ENCODE peak calls at places on chromosomes 5 and 9, in five cellular contexts. One of them, this sample, is unnamed. For H3K4me1, the result is how much of the 10 kb centered on the place peaks cover.

GRCh38 chr9:135608294-135608998 is 30.9 kb downstream of the GLT6D1 start:
- DNase-seq in mammary epithelial cell: no peak
- DNase-seq in MM.1S: no peak
- DNase-seq in PC-9: no peak
- DNase-seq in lower lobe of right lung: no peak
- DNase-seq in this sample: no peak

GRCh38 chr5:53105611-53106300 is 3.8 kb downstream of the MOCS2 start:
- DNase-seq in mammary epithelial cell: no peak
- DNase-seq in MM.1S: no peak
- DNase-seq in PC-9: no peak
- DNase-seq in lower lobe of right lung: no peak
- DNase-seq in this sample: no peak

GRCh38 chr9:88258587-88258986 is 120.3 kb upstream of the SPATA31C2 start:
- DNase-seq in mammary epithelial cell: no peak
- DNase-seq in MM.1S: no peak
- DNase-seq in PC-9: no peak
- DNase-seq in lower lobe of right lung: peak
- DNase-seq in this sample: no peak

GRCh38 chr5:116441223-116441622 is 133.4 kb downstream of the SEMA6A start:
- DNase-seq in mammary epithelial cell: no peak
- DNase-seq in MM.1S: peak
- DNase-seq in PC-9: no peak
- DNase-seq in lower lobe of right lung: no peak
- DNase-seq in this sample: no peak

GRCh38 chr5:114055810-114056476 is 305.9 kb upstream of the KCNN2 start:
- DNase-seq in mammary epithelial cell: no peak
- DNase-seq in MM.1S: no peak
- DNase-seq in PC-9: no peak
- DNase-seq in lower lobe of right lung: peak
- DNase-seq in this sample: no peak

GRCh38 chr9:113592806-113593575 is 129.5 kb downstream of the RGS3 start:
- DNase-seq in mammary epithelial cell: no peak
- DNase-seq in MM.1S: no peak
- DNase-seq in PC-9: no peak
- DNase-seq in lower lobe of right lung: no peak
- DNase-seq in this sample: no peak

GRCh38 chr5:30764704-30765103 is 428.8 kb upstream of the CDH6 start:
- DNase-seq in mammary epithelial cell: no peak
- DNase-seq in MM.1S: no peak
- DNase-seq in PC-9: no peak
- DNase-seq in lower lobe of right lung: no peak
- DNase-seq in this sample: no peak

GRCh38 chr9:124503713-124504529 is 3.3 kb downstream of the NR5A1 start:
- DNase-seq in mammary epithelial cell: peak
- DNase-seq in MM.1S: no peak
- DNase-seq in PC-9: no peak
- DNase-seq in lower lobe of right lung: peak
- DNase-seq in this sample: no peak

GRCh38 chr9:34479316-34479865 is 20.8 kb downstream of the DNAI1 start:
- DNase-seq in mammary epithelial cell: no peak
- DNase-seq in MM.1S: no peak
- DNase-seq in PC-9: no peak
- DNase-seq in lower lobe of right lung: no peak
- DNase-seq in this sample: no peak

GRCh38 chr5:65987982-65988381 is 61.6 kb downstream of the ERBIN start:
- DNase-seq in mammary epithelial cell: no peak
- DNase-seq in MM.1S: no peak
- DNase-seq in PC-9: no peak
- DNase-seq in lower lobe of right lung: no peak
- DNase-seq in this sample: no peak

GRCh38 chr9:124399323-124399962 is 15.8 kb downstream of the PSMB7 start:
- DNase-seq in mammary epithelial cell: peak
- DNase-seq in MM.1S: no peak
- DNase-seq in PC-9: no peak
- DNase-seq in lower lobe of right lung: no peak
- DNase-seq in this sample: no peak

GRCh38 chr5:151775025-151775606 is 3.4 kb downstream of the G3BP1 start:
- DNase-seq in mammary epithelial cell: no peak
- DNase-seq in MM.1S: no peak
- DNase-seq in PC-9: no peak
- DNase-seq in lower lobe of right lung: no peak
- DNase-seq in this sample: no peak

GRCh38 chr9:105438136-105438839 is 9.5 kb upstream of the FSD1L start:
- DNase-seq in mammary epithelial cell: no peak
- DNase-seq in MM.1S: no peak
- DNase-seq in PC-9: no peak
- DNase-seq in lower lobe of right lung: no peak
- DNase-seq in this sample: no peak

GRCh38 chr5:38453506-38453905 is 102.9 kb downstream of the LIFR start:
- DNase-seq in mammary epithelial cell: no peak
- DNase-seq in MM.1S: peak
- DNase-seq in PC-9: no peak
- DNase-seq in lower lobe of right lung: no peak
- DNase-seq in this sample: peak

GRCh38 chr9:14415947-14416346 is 102.0 kb upstream of the NFIB start:
- DNase-seq in mammary epithelial cell: peak
- DNase-seq in MM.1S: no peak
- DNase-seq in PC-9: no peak
- DNase-seq in lower lobe of right lung: no peak
- DNase-seq in this sample: no peak

GRCh38 chr5:92904021-92904420 is 677.0 kb downstream of the NR2F1-AS1 start:
- DNase-seq in mammary epithelial cell: no peak
- DNase-seq in MM.1S: no peak
- DNase-seq in PC-9: no peak
- DNase-seq in lower lobe of right lung: no peak
- DNase-seq in this sample: no peak

GRCh38 chr5:176553260-176554085 is 4.3 kb downstream of the CDHR2 start:
- DNase-seq in mammary epithelial cell: peak
- DNase-seq in MM.1S: no peak
- DNase-seq in PC-9: peak
- DNase-seq in lower lobe of right lung: no peak
- DNase-seq in this sample: no peak

GRCh38 chr5:97471951-97472350 is 288.9 kb upstream of the RIOK2 start:
- DNase-seq in mammary epithelial cell: no peak
- DNase-seq in MM.1S: no peak
- DNase-seq in PC-9: no peak
- DNase-seq in lower lobe of right lung: no peak
- DNase-seq in this sample: no peak

GRCh38 chr9:113568481-113569321 is 105.2 kb downstream of the RGS3 start:
- DNase-seq in mammary epithelial cell: no peak
- DNase-seq in MM.1S: no peak
- DNase-seq in PC-9: no peak
- DNase-seq in lower lobe of right lung: no peak
- DNase-seq in this sample: no peak

GRCh38 chr5:116815081-116815480 is 240.5 kb upstream of the SEMA6A start:
- DNase-seq in mammary epithelial cell: no peak
- DNase-seq in MM.1S: no peak
- DNase-seq in PC-9: no peak
- DNase-seq in lower lobe of right lung: no peak
- DNase-seq in this sample: no peak

GRCh38 chr5:155587458-155587857 is 573.9 kb downstream of the KIF4B start:
- DNase-seq in mammary epithelial cell: peak
- DNase-seq in MM.1S: peak
- DNase-seq in PC-9: no peak
- DNase-seq in lower lobe of right lung: no peak
- DNase-seq in this sample: no peak

GRCh38 chr9:21506910-21507795 is 25.0 kb upstream of the IFNE start:
- DNase-seq in mammary epithelial cell: peak
- DNase-seq in MM.1S: no peak
- DNase-seq in PC-9: peak
- DNase-seq in lower lobe of right lung: no peak
- DNase-seq in this sample: no peak

GRCh38 chr5:115456056-115456455 is 88.5 kb downstream of the FEM1C start:
- DNase-seq in mammary epithelial cell: no peak
- DNase-seq in MM.1S: no peak
- DNase-seq in PC-9: no peak
- DNase-seq in lower lobe of right lung: no peak
- DNase-seq in this sample: no peak

GRCh38 chr5:96023518-96023917 is 61.9 kb upstream of the ELL2 start:
- DNase-seq in mammary epithelial cell: no peak
- DNase-seq in MM.1S: no peak
- DNase-seq in PC-9: no peak
- DNase-seq in lower lobe of right lung: no peak
- DNase-seq in this sample: no peak

GRCh38 chr5:146878471-146879172 is at the start of gene PPP2R2B:
- DNase-seq in mammary epithelial cell: peak
- DNase-seq in MM.1S: peak
- DNase-seq in PC-9: no peak
- DNase-seq in lower lobe of right lung: peak
- DNase-seq in this sample: no peak

GRCh38 chr9:135887021-135887507 is 20.3 kb downstream of the CAMSAP1 start:
- DNase-seq in mammary epithelial cell: peak
- DNase-seq in MM.1S: no peak
- DNase-seq in PC-9: no peak
- DNase-seq in lower lobe of right lung: peak
- DNase-seq in this sample: no peak

GRCh38 chr5:31197183-31197582 is 3.7 kb downstream of the CDH6 start:
- DNase-seq in mammary epithelial cell: no peak
- DNase-seq in MM.1S: no peak
- DNase-seq in PC-9: no peak
- DNase-seq in lower lobe of right lung: no peak
- DNase-seq in this sample: no peak

GRCh38 chr5:44809215-44809955 is 638 bp downstream of the MRPS30 start:
- DNase-seq in mammary epithelial cell: peak
- DNase-seq in MM.1S: peak
- DNase-seq in PC-9: peak
- DNase-seq in lower lobe of right lung: peak
- DNase-seq in this sample: peak

GRCh38 chr5:44809956-44810276 is 1.2 kb downstream of the MRPS30 start:
- DNase-seq in mammary epithelial cell: no peak
- DNase-seq in MM.1S: no peak
- DNase-seq in PC-9: no peak
- DNase-seq in lower lobe of right lung: no peak
- DNase-seq in this sample: no peak

GRCh38 chr5:44807269-44807668 is 1.5 kb upstream of the MRPS30 start:
- DNase-seq in mammary epithelial cell: peak
- DNase-seq in MM.1S: no peak
- DNase-seq in PC-9: no peak
- DNase-seq in lower lobe of right lung: no peak
- DNase-seq in this sample: no peak

GRCh38 chr5:44808435-44809214 is at the start of gene MRPS30:
- DNase-seq in mammary epithelial cell: peak
- DNase-seq in MM.1S: peak
- DNase-seq in PC-9: peak
- DNase-seq in lower lobe of right lung: peak
- DNase-seq in this sample: peak
- TF ChIP-seq CTCF in mammary epithelial cell: peak
- TF ChIP-seq CTCF in MM.1S: peak
- TF ChIP-seq CTCF in PC-9: peak
- TF ChIP-seq CTCF in lower lobe of right lung: peak
- TF ChIP-seq CTCF in this sample: peak

GRCh38 chr5:2000591-2000990 is 117.9 kb upstream of the IRX4 start:
- DNase-seq in mammary epithelial cell: no peak
- DNase-seq in MM.1S: no peak
- DNase-seq in PC-9: no peak
- DNase-seq in lower lobe of right lung: no peak
- DNase-seq in this sample: no peak
- H3K4me1 ChIP-seq in mammary epithelial cell: under half
- H3K4me1 ChIP-seq in MM.1S: under half
- H3K4me1 ChIP-seq in PC-9: under half
- H3K4me1 ChIP-seq in lower lobe of right lung: under half
- H3K4me1 ChIP-seq in this sample: under half

GRCh38 chr5:179404321-179405053 is 59.2 kb upstream of the ADAMTS2 start:
- DNase-seq in mammary epithelial cell: no peak
- DNase-seq in MM.1S: no peak
- DNase-seq in PC-9: no peak
- DNase-seq in lower lobe of right lung: no peak
- DNase-seq in this sample: no peak
- TF ChIP-seq CTCF in mammary epithelial cell: no peak
- TF ChIP-seq CTCF in MM.1S: no peak
- TF ChIP-seq CTCF in PC-9: no peak
- TF ChIP-seq CTCF in lower lobe of right lung: peak
- TF ChIP-seq CTCF in this sample: peak

GRCh38 chr9:36039696-36040095 is 3.0 kb downstream of the RECK start:
- DNase-seq in mammary epithelial cell: peak
- DNase-seq in MM.1S: no peak
- DNase-seq in PC-9: no peak
- DNase-seq in lower lobe of right lung: no peak
- DNase-seq in this sample: no peak

GRCh38 chr9:36036780-36037579 is at the start of gene RECK:
- DNase-seq in mammary epithelial cell: peak
- DNase-seq in MM.1S: peak
- DNase-seq in PC-9: peak
- DNase-seq in lower lobe of right lung: peak
- DNase-seq in this sample: peak

GRCh38 chr9:36040271-36040925 is 3.7 kb downstream of the RECK start:
- DNase-seq in mammary epithelial cell: peak
- DNase-seq in MM.1S: no peak
- DNase-seq in PC-9: no peak
- DNase-seq in lower lobe of right lung: no peak
- DNase-seq in this sample: no peak

GRCh38 chr9:36037580-36038169 is 962 bp downstream of the RECK start:
- DNase-seq in mammary epithelial cell: peak
- DNase-seq in MM.1S: peak
- DNase-seq in PC-9: no peak
- DNase-seq in lower lobe of right lung: no peak
- DNase-seq in this sample: no peak

DNA sequence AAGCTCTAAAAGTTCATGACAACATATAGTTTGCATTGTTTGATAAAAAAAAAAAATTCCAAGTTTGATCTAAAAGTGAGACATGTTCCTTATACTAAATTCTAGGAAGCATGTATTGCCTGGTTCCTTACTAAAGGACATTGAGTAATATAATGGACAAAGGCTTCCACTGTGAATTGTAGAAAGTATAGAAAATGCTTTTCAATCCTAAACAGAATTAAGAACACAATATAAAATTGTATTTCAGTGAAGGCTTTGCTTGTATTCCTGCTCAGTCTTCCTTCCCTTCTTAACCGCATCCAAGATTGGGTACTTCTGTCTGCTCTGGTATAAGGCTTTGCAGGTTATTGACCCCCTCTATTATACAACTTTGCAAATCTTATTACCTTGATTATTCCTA is 2.4 kb downstream of the RECK start:
- DNase-seq in mammary epithelial cell: no peak
- DNase-seq in MM.1S: no peak
- DNase-seq in PC-9: no peak
- DNase-seq in lower lobe of right lung: no peak
- DNase-seq in this sample: no peak
- H3K4me1 ChIP-seq in mammary epithelial cell: under half
- H3K4me1 ChIP-seq in MM.1S: under half
- H3K4me1 ChIP-seq in PC-9: under half
- H3K4me1 ChIP-seq in lower lobe of right lung: under half
- H3K4me1 ChIP-seq in this sample: under half

DNA sequence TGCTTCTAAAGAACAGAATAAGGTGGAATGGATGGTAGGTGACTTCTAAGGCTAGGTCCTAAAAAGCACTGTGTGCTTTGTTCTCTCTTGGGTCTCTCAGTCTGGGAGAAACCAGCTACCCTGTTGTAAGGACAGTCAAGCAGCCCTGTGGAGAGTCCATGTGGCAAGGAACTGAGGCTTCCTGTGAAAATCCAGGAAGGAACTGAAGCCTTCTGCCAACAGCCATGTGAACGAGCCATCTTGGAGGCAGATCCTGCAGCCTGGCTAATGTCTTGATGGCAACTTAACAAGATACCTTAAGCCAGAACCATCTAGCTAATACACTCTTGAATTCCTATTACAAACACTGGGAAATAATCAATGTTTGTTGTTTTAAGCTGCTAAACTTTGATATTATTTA is 100.1 kb upstream of the PCA3 start:
- DNase-seq in mammary epithelial cell: no peak
- DNase-seq in MM.1S: no peak
- DNase-seq in PC-9: no peak
- DNase-seq in lower lobe of right lung: no peak
- DNase-seq in this sample: no peak
- TF ChIP-seq CTCF in mammary epithelial cell: no peak
- TF ChIP-seq CTCF in MM.1S: no peak
- TF ChIP-seq CTCF in PC-9: no peak
- TF ChIP-seq CTCF in lower lobe of right lung: no peak
- TF ChIP-seq CTCF in this sample: no peak